ENCODE peak calls at places on chromosomes 6 and 20, in nine cellular contexts. W, Z, R, C, M, P, N, S and F are unnamed samples.

GRCh38 chr20:55919319-55919718 is 86.0 kb downstream of the CBLN4 start:
- DNase-seq in N (no peak), S (no peak), Z (no peak), P (no peak), C (no peak), W (no peak), R (no peak), M (no peak), F (no peak)

GRCh38 chr6:152634773-152635172 is 2.4 kb downstream of the SYNE1 start:
- DNase-seq in R (no peak), M (no peak), P (no peak), N (no peak), C (no peak), W (no peak), S (no peak), Z (no peak), F (no peak)

GRCh38 chr6:115708850-115709249 is 351.8 kb downstream of the FRK start:
- DNase-seq in C (no peak), S (no peak), N (no peak), P (no peak), M (no peak), Z (no peak), R (no peak), W (no peak), F (no peak)

GRCh38 chr6:6758915-6759654 is 170.6 kb downstream of the LY86 start:
- DNase-seq in R (peak), W (peak), P (peak), M (peak), Z (no peak), N (peak), S (peak), C (peak), F (no peak)

GRCh38 chr6:168196881-168197635 is 118.0 kb upstream of the FRMD1 start:
- DNase-seq in C (no peak), Z (no peak), N (no peak), R (no peak), W (no peak), S (no peak), P (no peak), M (no peak), F (no peak)

GRCh38 chr6:64949257-64949656 is 757.8 kb downstream of the EYS start:
- DNase-seq in W (no peak), Z (no peak), S (no peak), P (no peak), M (no peak), N (no peak), C (no peak), R (no peak), F (no peak)

GRCh38 chr6:17622144-17622543 is 22.0 kb downstream of the FAM8A1 start:
- DNase-seq in N (no peak), S (no peak), Z (no peak), R (no peak), C (no peak), P (no peak), M (no peak), W (no peak), F (no peak)

GRCh38 chr6:52598123-52598823 is 21.4 kb upstream of the TRAM2 start:
- DNase-seq in W (peak), M (peak), C (peak), N (no peak), S (no peak), Z (no peak), P (peak), R (peak), F (peak)

GRCh38 chr20:50930139-50931047 is 844 bp downstream of the ADNP start:
- DNase-seq in C (peak), M (no peak), S (no peak), Z (no peak), P (peak), R (no peak), N (no peak), W (no peak), F (no peak)